ENCODE peak calls at places on chromosomes 13 and 19, in four cellular contexts. M is cardiac fibroblast, S is upper lobe of right lung, N is H9. X is an unnamed sample.

GRCh38 chr19:15457701-15458484 is 6.5 kb downstream of the RASAL3 start:
- DNase-seq in M (peak), N (no peak), S (no peak), X (no peak)

GRCh38 chr19:11624064-11624463 is 26.8 kb downstream of the ZNF627 start:
- DNase-seq in M (peak), N (no peak), S (no peak), X (no peak)

GRCh38 chr13:79780240-79780639 is 299.3 kb downstream of the NDFIP2 start:
- DNase-seq in S (no peak), N (no peak), M (peak), X (no peak)

GRCh38 chr19:23884363-23884762 is 30.3 kb upstream of the ZNF726 start:
- DNase-seq in S (no peak), M (no peak), N (no peak), X (no peak)

GRCh38 chr13:82654851-82655517 is 1227.3 kb downstream of the SLITRK1 start:
- DNase-seq in S (peak), N (no peak), M (peak), X (peak)

GRCh38 chr13:44971656-44972595 is 17.3 kb downstream of the NUFIP1 start:
- DNase-seq in S (no peak), M (no peak), N (no peak), X (no peak)

GRCh38 chr13:94710881-94711560 is 1.3 kb downstream of the SOX21 start:
- DNase-seq in N (peak), M (no peak), S (peak), X (no peak)

GRCh38 chr13:41463823-41464602 is 6.7 kb downstream of the RGCC start:
- DNase-seq in S (no peak), M (no peak), N (no peak), X (no peak)

GRCh38 chr19:15368798-15369593 is 10.6 kb downstream of the AKAP8 start:
- DNase-seq in S (no peak), M (no peak), N (no peak), X (no peak)

GRCh38 chr13:21012211-21012610 is 49.2 kb downstream of the LATS2 start:
- DNase-seq in N (peak), M (no peak), S (no peak), X (no peak)

GRCh38 chr19:1845642-1846041 is 2.6 kb downstream of the REXO1 start:
- DNase-seq in N (no peak), M (no peak), S (no peak), X (no peak)

GRCh38 chr19:38213911-38214625 is 10.0 kb downstream of the DPF1 start:
- DNase-seq in N (no peak), S (no peak), M (peak), X (no peak)

GRCh38 chr19:43408043-43408442 is 6.6 kb upstream of the TEX101 start:
- DNase-seq in N (no peak), S (no peak), M (no peak), X (no peak)

GRCh38 chr19:4817467-4818277 is 13.8 kb downstream of the TICAM1 start:
- DNase-seq in M (no peak), N (no peak), S (no peak), X (no peak)
- TF ChIP-seq CTCF in M (no peak), N (no peak), S (no peak), X (no peak)

DNA sequence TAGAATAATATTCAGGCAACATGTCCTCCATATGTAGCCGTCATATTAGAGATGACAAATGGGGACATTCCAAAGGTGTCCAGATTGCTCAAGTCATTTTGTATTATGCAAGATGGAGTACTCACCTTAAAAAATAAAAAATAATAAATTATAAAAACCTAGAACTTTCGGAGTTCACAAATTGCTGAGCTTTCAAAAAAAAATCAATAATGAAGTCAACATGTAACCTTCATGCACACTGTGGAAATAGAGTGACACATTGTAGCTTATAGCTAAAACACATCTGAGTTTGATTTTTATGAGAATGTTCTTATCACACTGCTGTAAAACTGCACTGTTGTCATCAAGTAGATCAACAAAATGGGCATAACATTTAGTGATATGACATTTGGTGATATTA is 411.2 kb downstream of the GPC6 start:
- DNase-seq in S (no peak), N (no peak), M (no peak), X (no peak)
- TF ChIP-seq CTCF in S (no peak), N (no peak), M (no peak), X (no peak)

DNA sequence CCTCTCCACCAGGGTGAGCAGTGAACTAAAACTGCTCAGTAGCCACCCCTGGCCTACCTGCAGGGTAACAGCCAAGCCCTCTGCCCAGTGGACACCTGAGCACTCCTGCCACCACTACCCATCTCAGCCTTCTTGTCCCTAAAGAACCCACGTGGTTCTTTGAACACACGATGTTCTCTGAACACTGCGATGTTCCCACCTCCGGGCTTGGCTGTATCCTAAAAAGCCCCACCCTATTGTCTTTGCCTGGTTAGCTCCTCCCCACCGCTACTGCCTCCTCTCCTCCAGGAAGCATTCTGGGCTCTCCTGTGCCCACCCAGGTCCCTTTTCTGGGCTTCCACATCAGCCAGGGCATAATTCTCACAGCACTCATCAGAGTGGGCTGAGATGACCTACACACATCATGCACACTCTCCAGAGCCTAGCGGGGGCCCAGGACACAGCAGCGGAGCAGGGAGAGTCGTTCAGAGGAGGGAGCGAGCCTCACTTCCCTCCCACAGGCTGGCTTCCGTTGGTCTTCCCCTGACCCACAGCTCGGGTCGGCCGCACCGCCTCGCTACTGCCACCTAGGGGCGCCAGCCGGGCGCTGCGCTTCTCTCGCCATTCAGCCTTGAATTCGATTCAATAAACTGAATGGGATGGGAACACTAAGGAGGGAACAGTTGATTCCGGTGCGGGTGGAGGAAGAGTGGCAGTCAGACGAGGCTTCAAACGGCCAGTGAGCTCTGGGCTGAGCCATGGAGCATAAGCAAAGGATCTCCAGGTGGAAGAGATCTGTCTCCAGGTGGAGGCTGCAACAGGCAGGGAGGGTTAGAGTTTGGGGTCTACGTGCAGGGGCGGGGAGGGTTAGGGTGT is 3.2 kb downstream of the ELAVL1 start:
- DNase-seq in M (peak), S (peak), N (peak), X (no peak)
- TF ChIP-seq CTCF in M (peak), S (peak), N (peak), X (no peak)

DNA sequence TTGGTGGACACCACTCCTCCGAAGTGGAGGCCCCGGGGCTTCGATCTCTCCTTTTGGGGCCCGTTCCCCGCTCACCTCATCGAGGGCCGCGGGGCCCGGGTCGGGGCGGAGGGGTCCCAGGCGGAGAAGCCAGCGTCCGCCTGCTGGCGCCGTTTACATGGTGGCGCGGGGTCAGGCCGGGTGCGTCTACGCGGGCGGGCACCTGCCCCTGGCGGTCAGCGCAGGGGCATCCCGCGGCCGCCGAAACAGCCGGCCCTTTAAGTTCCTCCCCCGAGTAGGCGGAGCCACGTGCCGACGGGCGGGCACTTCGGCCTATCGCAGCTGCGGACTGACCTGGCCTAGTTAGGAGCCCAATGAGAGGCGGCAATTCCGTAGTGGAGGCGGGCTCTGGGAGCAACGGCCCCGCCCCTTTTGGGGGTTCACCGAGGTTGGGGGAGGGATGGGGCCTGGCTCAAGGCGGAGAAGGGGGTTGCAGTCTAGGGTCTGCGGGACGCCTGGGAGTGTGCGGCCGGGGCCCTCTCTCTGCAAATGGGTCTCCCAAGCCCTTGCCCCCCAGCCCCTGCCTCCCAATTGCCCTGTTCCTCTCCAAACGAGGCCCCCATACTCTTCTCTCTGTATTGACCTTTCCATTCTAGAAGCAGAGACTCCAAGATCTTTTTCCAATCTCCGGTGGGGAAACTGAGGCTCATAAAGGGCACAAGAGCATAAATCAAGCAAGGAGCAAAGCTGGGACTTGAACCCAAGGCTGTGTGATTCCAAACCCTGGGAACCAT is at the start of gene ABHD8:
- DNase-seq in S (peak), M (peak), N (peak), X (peak)
- TF ChIP-seq CTCF in S (peak), M (peak), N (peak), X (peak)

GRCh38 chr19:47130589-47131168 is at the start of gene SAE1:
- DNase-seq in S (peak), M (peak), N (peak), X (peak)
- TF ChIP-seq CTCF in S (peak), M (peak), N (peak), X (peak)

X was measured in AG09319.